ENCODE peak calls at places on chromosome 1, in six cellular contexts. One of them, this sample, is unnamed.

GRCh38 chr1:27637052-27637451 is 2.1 kb upstream of the FGR start:
- DNase-seq in neural progenitor cell: no peak
- DNase-seq in bronchial epithelial cell: peak; percentile 43
- DNase-seq in CD8-positive, alpha-beta T cell: no peak
- DNase-seq in coronary artery: no peak
- DNase-seq in SJSA1: no peak
- DNase-seq in this sample: no peak

GRCh38 chr1:93905051-93905450 is 4.2 kb downstream of the GCLM start:
- DNase-seq in neural progenitor cell: no peak
- DNase-seq in coronary artery: no peak
- DNase-seq in bronchial epithelial cell: no peak
- DNase-seq in CD8-positive, alpha-beta T cell: no peak
- DNase-seq in SJSA1: no peak
- DNase-seq in this sample: no peak

GRCh38 chr1:209527372-209527771 is 56.1 kb upstream of the CAMK1G start:
- DNase-seq in neural progenitor cell: no peak
- DNase-seq in CD8-positive, alpha-beta T cell: no peak
- DNase-seq in coronary artery: no peak
- DNase-seq in bronchial epithelial cell: peak; percentile 63
- DNase-seq in SJSA1: no peak
- DNase-seq in this sample: no peak

GRCh38 chr1:180486092-180486491 is 16.3 kb downstream of the ACBD6 start:
- DNase-seq in SJSA1: no peak
- DNase-seq in neural progenitor cell: peak; percentile 3
- DNase-seq in CD8-positive, alpha-beta T cell: no peak
- DNase-seq in coronary artery: no peak
- DNase-seq in bronchial epithelial cell: no peak
- DNase-seq in this sample: no peak

GRCh38 chr1:183096889-183097288 is 73.7 kb downstream of the LAMC1 start:
- DNase-seq in bronchial epithelial cell: no peak
- DNase-seq in SJSA1: no peak
- DNase-seq in CD8-positive, alpha-beta T cell: no peak
- DNase-seq in coronary artery: no peak
- DNase-seq in neural progenitor cell: no peak
- DNase-seq in this sample: peak; percentile 41

GRCh38 chr1:21212126-21212525 is 35.4 kb upstream of the EIF4G3 start:
- DNase-seq in coronary artery: no peak
- DNase-seq in bronchial epithelial cell: no peak
- DNase-seq in SJSA1: peak; percentile 42
- DNase-seq in neural progenitor cell: no peak
- DNase-seq in CD8-positive, alpha-beta T cell: no peak
- DNase-seq in this sample: no peak

GRCh38 chr1:176541663-176542062 is 78.7 kb downstream of the PAPPA2 start:
- DNase-seq in neural progenitor cell: no peak
- DNase-seq in coronary artery: no peak
- DNase-seq in bronchial epithelial cell: peak; percentile 74
- DNase-seq in CD8-positive, alpha-beta T cell: no peak
- DNase-seq in SJSA1: peak; percentile 12
- DNase-seq in this sample: no peak

GRCh38 chr1:86648255-86648654 is 56.1 kb upstream of the SH3GLB1 start:
- DNase-seq in neural progenitor cell: no peak
- DNase-seq in bronchial epithelial cell: peak; percentile 95
- DNase-seq in CD8-positive, alpha-beta T cell: no peak
- DNase-seq in coronary artery: no peak
- DNase-seq in SJSA1: peak; percentile 25
- DNase-seq in this sample: no peak

GRCh38 chr1:23103001-23103879 is 65.4 kb downstream of the LUZP1 start:
- DNase-seq in bronchial epithelial cell: peak; percentile 87
- DNase-seq in SJSA1: peak; percentile 50
- DNase-seq in CD8-positive, alpha-beta T cell: peak; percentile 19
- DNase-seq in neural progenitor cell: no peak
- DNase-seq in coronary artery: no peak
- DNase-seq in this sample: no peak

GRCh38 chr1:205916541-205916940 is 26.7 kb downstream of the SLC26A9 start:
- DNase-seq in SJSA1: peak; percentile 16
- DNase-seq in CD8-positive, alpha-beta T cell: no peak
- DNase-seq in coronary artery: no peak
- DNase-seq in neural progenitor cell: no peak
- DNase-seq in bronchial epithelial cell: no peak
- DNase-seq in this sample: no peak

GRCh38 chr1:244628719-244629299 is 24.1 kb upstream of the DESI2 start:
- DNase-seq in SJSA1: no peak
- DNase-seq in bronchial epithelial cell: no peak
- DNase-seq in coronary artery: no peak
- DNase-seq in CD8-positive, alpha-beta T cell: no peak
- DNase-seq in neural progenitor cell: no peak
- DNase-seq in this sample: no peak

GRCh38 chr1:30668546-30669327 is 54.6 kb downstream of the MATN1 start:
- DNase-seq in CD8-positive, alpha-beta T cell: no peak
- DNase-seq in neural progenitor cell: no peak
- DNase-seq in coronary artery: no peak
- DNase-seq in bronchial epithelial cell: no peak
- DNase-seq in SJSA1: no peak
- DNase-seq in this sample: no peak

GRCh38 chr1:222897527-222898190 is 82.8 kb downstream of the DISP1 start:
- DNase-seq in bronchial epithelial cell: peak; percentile 15
- DNase-seq in coronary artery: no peak
- DNase-seq in neural progenitor cell: no peak
- DNase-seq in CD8-positive, alpha-beta T cell: no peak
- DNase-seq in SJSA1: peak; percentile 23
- DNase-seq in this sample: no peak

GRCh38 chr1:78223417-78224215 is 177.8 kb downstream of the GIPC2 start:
- DNase-seq in SJSA1: no peak
- DNase-seq in coronary artery: no peak
- DNase-seq in neural progenitor cell: no peak
- DNase-seq in CD8-positive, alpha-beta T cell: no peak
- DNase-seq in bronchial epithelial cell: peak; percentile 49
- DNase-seq in this sample: no peak

GRCh38 chr1:57966751-57967406 is 543.0 kb upstream of the DAB1 start:
- DNase-seq in SJSA1: no peak
- DNase-seq in bronchial epithelial cell: peak; percentile 42
- DNase-seq in neural progenitor cell: peak; percentile 73
- DNase-seq in coronary artery: no peak
- DNase-seq in CD8-positive, alpha-beta T cell: no peak
- DNase-seq in this sample: no peak

GRCh38 chr1:246907472-246907871 is 24.3 kb downstream of the AHCTF1 start:
- DNase-seq in coronary artery: no peak
- DNase-seq in bronchial epithelial cell: peak; percentile 33
- DNase-seq in CD8-positive, alpha-beta T cell: no peak
- DNase-seq in SJSA1: peak; percentile 13
- DNase-seq in neural progenitor cell: peak; percentile 59
- DNase-seq in this sample: no peak

GRCh38 chr1:172394167-172394751 is 26.2 kb upstream of the C1orf105 start:
- DNase-seq in neural progenitor cell: no peak
- DNase-seq in CD8-positive, alpha-beta T cell: peak; percentile 66
- DNase-seq in bronchial epithelial cell: peak; percentile 44
- DNase-seq in coronary artery: no peak
- DNase-seq in SJSA1: peak; percentile 33
- DNase-seq in this sample: no peak

GRCh38 chr1:171801395-171801990 is 20.0 kb downstream of the METTL13 start:
- DNase-seq in CD8-positive, alpha-beta T cell: no peak
- DNase-seq in bronchial epithelial cell: peak; percentile 48
- DNase-seq in coronary artery: no peak
- DNase-seq in SJSA1: peak; percentile 49
- DNase-seq in neural progenitor cell: peak; percentile 73
- DNase-seq in this sample: no peak

GRCh38 chr1:82366694-82367093 is 566.0 kb downstream of the ADGRL2 start:
- DNase-seq in neural progenitor cell: no peak
- DNase-seq in SJSA1: no peak
- DNase-seq in bronchial epithelial cell: peak; percentile 90
- DNase-seq in coronary artery: no peak
- DNase-seq in CD8-positive, alpha-beta T cell: no peak
- DNase-seq in this sample: no peak

GRCh38 chr1:198850196-198850595 is 211.4 kb downstream of the PTPRC start:
- DNase-seq in neural progenitor cell: no peak
- DNase-seq in SJSA1: no peak
- DNase-seq in coronary artery: no peak
- DNase-seq in bronchial epithelial cell: peak; percentile 91
- DNase-seq in CD8-positive, alpha-beta T cell: no peak
- DNase-seq in this sample: no peak

GRCh38 chr1:15575549-15576150 is 9.2 kb downstream of the AGMAT start:
- DNase-seq in coronary artery: no peak
- DNase-seq in bronchial epithelial cell: no peak
- DNase-seq in CD8-positive, alpha-beta T cell: no peak
- DNase-seq in neural progenitor cell: no peak
- DNase-seq in SJSA1: no peak
- DNase-seq in this sample: no peak

GRCh38 chr1:26035959-26036755 is 9.8 kb downstream of the SLC30A2 start:
- DNase-seq in neural progenitor cell: peak; percentile 89
- DNase-seq in SJSA1: peak; percentile 83
- DNase-seq in coronary artery: peak; percentile 85
- DNase-seq in bronchial epithelial cell: peak; percentile 42
- DNase-seq in CD8-positive, alpha-beta T cell: peak; percentile 79
- DNase-seq in this sample: peak; percentile 87

GRCh38 chr1:94675373-94675772 is 133.8 kb upstream of the F3 start:
- DNase-seq in neural progenitor cell: no peak
- DNase-seq in bronchial epithelial cell: no peak
- DNase-seq in coronary artery: no peak
- DNase-seq in CD8-positive, alpha-beta T cell: no peak
- DNase-seq in SJSA1: peak; percentile 89
- DNase-seq in this sample: no peak

GRCh38 chr1:15749399-15750291 is 7.3 kb downstream of the TMEM82 start:
- DNase-seq in SJSA1: no peak
- DNase-seq in bronchial epithelial cell: peak; percentile 50
- DNase-seq in coronary artery: peak; percentile 94
- DNase-seq in neural progenitor cell: no peak
- DNase-seq in CD8-positive, alpha-beta T cell: no peak
- DNase-seq in this sample: no peak

GRCh38 chr1:6481820-6482471 is 9.5 kb downstream of the PLEKHG5 start:
- DNase-seq in SJSA1: no peak
- DNase-seq in bronchial epithelial cell: no peak
- DNase-seq in neural progenitor cell: no peak
- DNase-seq in CD8-positive, alpha-beta T cell: no peak
- DNase-seq in coronary artery: no peak
- DNase-seq in this sample: no peak

GRCh38 chr1:31790641-31791091 is 25.2 kb downstream of the SPOCD1 start:
- DNase-seq in bronchial epithelial cell: no peak
- DNase-seq in coronary artery: no peak
- DNase-seq in neural progenitor cell: no peak
- DNase-seq in SJSA1: no peak
- DNase-seq in CD8-positive, alpha-beta T cell: no peak
- DNase-seq in this sample: no peak

GRCh38 chr1:24912359-24913273 is 17.5 kb downstream of the RUNX3 start:
- DNase-seq in bronchial epithelial cell: no peak
- DNase-seq in CD8-positive, alpha-beta T cell: no peak
- DNase-seq in coronary artery: no peak
- DNase-seq in SJSA1: no peak
- DNase-seq in neural progenitor cell: no peak
- DNase-seq in this sample: no peak

GRCh38 chr1:199123615-199124014 is 484.8 kb downstream of the PTPRC start:
- DNase-seq in CD8-positive, alpha-beta T cell: no peak
- DNase-seq in coronary artery: no peak
- DNase-seq in SJSA1: no peak
- DNase-seq in neural progenitor cell: no peak
- DNase-seq in bronchial epithelial cell: no peak
- DNase-seq in this sample: no peak

GRCh38 chr1:97489834-97490233 is 431.0 kb downstream of the DPYD start:
- DNase-seq in CD8-positive, alpha-beta T cell: no peak
- DNase-seq in bronchial epithelial cell: peak; percentile 89
- DNase-seq in SJSA1: no peak
- DNase-seq in coronary artery: no peak
- DNase-seq in neural progenitor cell: no peak
- DNase-seq in this sample: no peak

GRCh38 chr1:155081472-155082300 is 3.0 kb downstream of the EFNA3 start:
- DNase-seq in coronary artery: peak; percentile 64
- DNase-seq in bronchial epithelial cell: no peak
- DNase-seq in SJSA1: no peak
- DNase-seq in CD8-positive, alpha-beta T cell: no peak
- DNase-seq in neural progenitor cell: peak; percentile 57
- DNase-seq in this sample: peak; percentile 23
- H3K4me3 ChIP-seq in coronary artery: peak overlapping the region; percentile 68
- H3K4me3 ChIP-seq in bronchial epithelial cell: peak overlapping the region; percentile 12
- H3K4me3 ChIP-seq in SJSA1: no peak overlapping the region
- H3K4me3 ChIP-seq in CD8-positive, alpha-beta T cell: peak overlapping the region; percentile 51
- H3K4me3 ChIP-seq in neural progenitor cell: peak overlapping the region; percentile 80
- H3K4me3 ChIP-seq in this sample: peak overlapping the region; percentile 58

DNA sequence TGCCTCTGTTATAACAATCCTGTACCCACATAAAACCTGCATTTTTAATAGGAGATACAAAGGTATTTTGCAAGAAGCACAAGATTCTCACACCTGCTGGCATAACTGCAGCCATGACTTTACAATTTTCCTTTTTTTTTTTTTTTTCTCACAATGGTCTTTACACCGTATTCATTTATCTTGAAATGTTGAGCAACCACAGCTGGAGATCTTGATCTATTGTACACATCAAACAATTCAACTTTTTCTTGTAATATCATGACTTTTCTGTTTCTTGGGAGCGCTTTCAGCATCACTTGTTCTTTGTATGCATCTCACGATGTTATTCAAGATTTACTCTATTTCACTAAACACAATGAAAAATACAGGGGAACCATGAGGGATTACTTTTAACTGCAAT is 651.4 kb downstream of the KCNT2 start:
- DNase-seq in coronary artery: no peak
- DNase-seq in CD8-positive, alpha-beta T cell: no peak
- DNase-seq in SJSA1: no peak
- DNase-seq in neural progenitor cell: no peak
- DNase-seq in bronchial epithelial cell: no peak
- DNase-seq in this sample: no peak
- H3K4me3 ChIP-seq in coronary artery: no peak overlapping the region
- H3K4me3 ChIP-seq in CD8-positive, alpha-beta T cell: no peak overlapping the region
- H3K4me3 ChIP-seq in SJSA1: no peak overlapping the region
- H3K4me3 ChIP-seq in neural progenitor cell: no peak overlapping the region
- H3K4me3 ChIP-seq in bronchial epithelial cell: no peak overlapping the region
- H3K4me3 ChIP-seq in this sample: no peak overlapping the region

DNA sequence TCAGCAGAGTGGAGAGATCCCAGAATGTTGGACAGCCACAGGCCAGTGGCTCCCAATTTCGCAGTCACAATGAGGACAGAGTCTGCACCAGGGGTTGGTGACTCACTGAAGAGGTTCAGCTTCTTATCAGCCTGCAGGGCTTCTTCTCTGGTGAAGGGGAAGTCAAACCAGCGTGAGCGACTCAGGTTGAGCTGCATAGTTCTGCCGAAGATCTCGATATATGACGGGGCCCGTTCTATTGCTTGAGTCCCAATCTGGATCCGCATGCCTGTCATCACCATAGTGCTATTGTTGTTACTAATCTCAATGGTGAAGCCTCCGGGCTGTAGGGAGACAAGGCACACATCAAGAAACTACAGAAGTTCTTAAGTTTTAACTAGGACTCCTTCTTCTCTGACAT is 58.5 kb downstream of the UBR4 start:
- DNase-seq in neural progenitor cell: no peak
- DNase-seq in coronary artery: no peak
- DNase-seq in CD8-positive, alpha-beta T cell: no peak
- DNase-seq in bronchial epithelial cell: no peak
- DNase-seq in SJSA1: no peak
- DNase-seq in this sample: no peak
- H3K4me3 ChIP-seq in neural progenitor cell: no peak overlapping the region
- H3K4me3 ChIP-seq in coronary artery: no peak overlapping the region
- H3K4me3 ChIP-seq in CD8-positive, alpha-beta T cell: no peak overlapping the region
- H3K4me3 ChIP-seq in bronchial epithelial cell: no peak overlapping the region
- H3K4me3 ChIP-seq in SJSA1: no peak overlapping the region
- H3K4me3 ChIP-seq in this sample: no peak overlapping the region

DNA sequence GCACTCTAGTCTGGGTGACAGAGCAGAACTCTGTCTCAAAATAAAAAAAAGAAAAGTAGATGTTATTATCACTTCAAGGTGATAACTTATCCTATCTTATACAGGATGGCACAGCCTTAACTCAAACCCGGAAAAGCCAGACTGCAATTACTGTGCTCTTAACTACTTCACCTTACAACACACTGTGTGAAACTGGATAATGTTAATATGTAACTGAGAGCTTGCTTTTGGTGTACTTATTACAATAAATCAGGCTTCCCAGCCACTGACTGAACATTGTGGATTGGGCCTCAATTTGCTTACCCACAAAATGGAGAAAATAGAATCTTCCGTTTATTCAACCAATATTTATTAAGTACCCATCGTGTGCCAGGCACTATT is 1.4 kb downstream of the ORC1 start:
- DNase-seq in neural progenitor cell: no peak
- DNase-seq in bronchial epithelial cell: no peak
- DNase-seq in CD8-positive, alpha-beta T cell: no peak
- DNase-seq in coronary artery: no peak
- DNase-seq in SJSA1: no peak
- DNase-seq in this sample: no peak
- H3K4me3 ChIP-seq in neural progenitor cell: peak overlapping the region; percentile 84
- H3K4me3 ChIP-seq in bronchial epithelial cell: no peak overlapping the region
- H3K4me3 ChIP-seq in CD8-positive, alpha-beta T cell: no peak overlapping the region
- H3K4me3 ChIP-seq in coronary artery: no peak overlapping the region
- H3K4me3 ChIP-seq in SJSA1: peak overlapping the region; percentile 60
- H3K4me3 ChIP-seq in this sample: no peak overlapping the region